ENCODE peak calls at places on chromosome 15, in nine cellular contexts. O is stimulated activated naive CD4-positive, alpha-beta T cell; G is BJ; U is cardiac fibroblast; P is fibroblast of pulmonary artery; K is activated T-cell treated with anti-CD3 and anti-CD28 coated beads, Interleukin-2, amount 50 U/mL, for 1 hour; M is ovary; W is GM12865; B is HFF-Myc. I is an unnamed sample.

GRCh38 chr15:57922780-57923179 is 142.7 kb downstream of the ALDH1A2 start:
- DNase-seq in W (no peak), O (no peak), P (peak), K (no peak), M (peak), G (no peak), U (peak), B (no peak), I (no peak)

GRCh38 chr15:66573348-66573718 is 7.5 kb upstream of the LCTL start:
- DNase-seq in B (no peak), W (peak), P (no peak), G (no peak), M (no peak), K (no peak), O (no peak), U (no peak), I (no peak)

GRCh38 chr15:69786136-69786701 is 311.5 kb downstream of the TLE3 start:
- DNase-seq in B (no peak), K (no peak), G (no peak), O (no peak), U (no peak), P (no peak), M (no peak), W (no peak), I (no peak)

GRCh38 chr15:82810061-82810862 is 834 bp downstream of the WHAMM start:
- DNase-seq in G (no peak), P (peak), B (no peak), K (peak), M (peak), W (peak), O (peak), U (peak), I (no peak)

GRCh38 chr15:48178612-48178931 is 477 bp upstream of the MYEF2 start:
- DNase-seq in U (no peak), W (no peak), G (no peak), P (no peak), O (no peak), B (no peak), M (no peak), K (no peak), I (no peak)

GRCh38 chr15:66614456-66615174 is 48.8 kb upstream of the LCTL start:
- DNase-seq in W (no peak), B (no peak), G (no peak), U (no peak), P (no peak), K (no peak), O (no peak), M (no peak), I (no peak)

GRCh38 chr15:41695750-41696436 is 35.7 kb downstream of the MGA start:
- DNase-seq in B (no peak), U (peak), G (no peak), P (peak), K (no peak), M (no peak), O (no peak), W (peak), I (peak)

GRCh38 chr15:59594493-59594942 is 17.1 kb upstream of the GCNT3 start:
- DNase-seq in W (no peak), U (peak), K (no peak), M (peak), B (no peak), P (peak), O (no peak), G (peak), I (no peak)

GRCh38 chr15:74892313-74892712 is 2.5 kb downstream of the MPI start:
- DNase-seq in M (no peak), O (no peak), K (no peak), U (no peak), W (no peak), G (no peak), P (no peak), B (no peak), I (no peak)

GRCh38 chr15:82768414-82769081 is 37.3 kb downstream of the FSD2 start:
- DNase-seq in U (no peak), W (no peak), P (no peak), G (no peak), M (no peak), O (no peak), K (no peak), B (no peak), I (no peak)

GRCh38 chr15:61613138-61613537 is 384.0 kb upstream of the RORA start:
- DNase-seq in K (no peak), W (no peak), B (no peak), U (no peak), O (no peak), P (no peak), G (no peak), M (no peak), I (no peak)